ENCODE peak calls at places on chromosomes 16 and 17, in nine cellular contexts. R is HTR-8/SVneo, C is mucosa of descending colon, U is memory B cell, K is psoas muscle, V is progenitor cell of endocrine pancreas, O is ACHN, W is tibial nerve, H is heart right ventricle. T is an unnamed sample.

GRCh38 chr17:1752425-1752941 is 9.4 kb upstream of the SERPINF1 start:
- DNase-seq in R (peak; percentile 63), C (peak; percentile 79), U (no peak), K (no peak), V (no peak), O (peak; percentile 35), W (no peak), H (no peak), T (peak; percentile 78)

GRCh38 chr16:87457724-87458423 is 35.0 kb downstream of the ZCCHC14 start:
- DNase-seq in R (peak; percentile 91), C (no peak), U (no peak), K (no peak), V (no peak), O (peak; percentile 99), W (no peak), H (no peak), T (no peak)

GRCh38 chr17:19733953-19734526 is 14.1 kb downstream of the ALDH3A1 start:
- DNase-seq in R (no peak), C (peak; percentile 45), U (no peak), K (no peak), V (no peak), O (no peak), W (no peak), H (no peak), T (no peak)

GRCh38 chr17:20944014-20944905 is 98.6 kb downstream of the USP22 start:
- DNase-seq in R (no peak), C (peak; percentile 76), U (no peak), K (no peak), V (peak; percentile 19), O (peak; percentile 28), W (no peak), H (no peak), T (no peak)

GRCh38 chr16:73196670-73197069 is 148.7 kb upstream of the ZFHX3 start:
- DNase-seq in R (peak; percentile 75), C (peak; percentile 54), U (peak; percentile 28), K (peak; percentile 63), V (no peak), O (peak; percentile 76), W (peak; percentile 69), H (peak; percentile 67), T (peak; percentile 87)

GRCh38 chr17:48871551-48872351 is 20.8 kb upstream of the ATP5MC1 start:
- DNase-seq in R (no peak), C (peak; percentile 84), U (no peak), K (no peak), V (peak; percentile 74), O (no peak), W (peak; percentile 32), H (peak; percentile 52), T (peak; percentile 17)

GRCh38 chr16:13245713-13246377 is 344.4 kb downstream of the SHISA9 start:
- DNase-seq in R (no peak), C (no peak), U (no peak), K (no peak), V (no peak), O (no peak), W (no peak), H (no peak), T (no peak)

GRCh38 chr17:56440391-56440790 is 153.1 kb upstream of the NOG start:
- DNase-seq in R (peak; percentile 36), C (no peak), U (no peak), K (no peak), V (no peak), O (no peak), W (no peak), H (no peak), T (no peak)

GRCh38 chr17:49069585-49070273 is 62.8 kb upstream of the B4GALNT2 start:
- DNase-seq in R (no peak), C (no peak), U (no peak), K (no peak), V (no peak), O (no peak), W (no peak), H (no peak), T (no peak)

GRCh38 chr17:5610956-5611355 is 26.6 kb upstream of the NLRP1 start:
- DNase-seq in R (no peak), C (no peak), U (no peak), K (no peak), V (no peak), O (no peak), W (no peak), H (peak; percentile 5), T (peak; percentile 33)

GRCh38 chr16:68636064-68636551 is 9.0 kb upstream of the CDH3 start:
- DNase-seq in R (no peak), C (no peak), U (no peak), K (no peak), V (no peak), O (no peak), W (no peak), H (no peak), T (no peak)

GRCh38 chr16:85958731-85959130 is 59.8 kb downstream of the IRF8 start:
- DNase-seq in R (no peak), C (no peak), U (no peak), K (no peak), V (no peak), O (no peak), W (no peak), H (no peak), T (no peak)

GRCh38 chr17:57110152-57110542 is 25.1 kb downstream of the AKAP1 start:
- DNase-seq in R (no peak), C (no peak), U (no peak), K (peak; percentile 60), V (no peak), O (no peak), W (no peak), H (peak; percentile 63), T (peak; percentile 38)

GRCh38 chr16:13014516-13014915 is 113.1 kb downstream of the SHISA9 start:
- DNase-seq in R (no peak), C (no peak), U (no peak), K (no peak), V (no peak), O (peak; percentile 38), W (no peak), H (no peak), T (no peak)

GRCh38 chr16:471353-472198 is 46.1 kb downstream of the RAB11FIP3 start:
- DNase-seq in R (no peak), C (no peak), U (no peak), K (no peak), V (no peak), O (peak; percentile 27), W (no peak), H (peak; percentile 23), T (no peak)

GRCh38 chr16:56451753-56452689 is 667 bp downstream of the OGFOD1 start:
- DNase-seq in R (peak; percentile 27), C (peak; percentile 32), U (no peak), K (peak; percentile 38), V (no peak), O (peak; percentile 56), W (no peak), H (peak; percentile 42), T (peak; percentile 69)

GRCh38 chr17:75087558-75088453 is at the start of gene SLC16A5:
- DNase-seq in R (peak; percentile 97), C (peak; percentile 95), U (peak; percentile 47), K (peak; percentile 92), V (peak; percentile 81), O (no peak), W (peak; percentile 62), H (peak; percentile 91), T (peak; percentile 82)

GRCh38 chr16:10788665-10789064 is 29.9 kb downstream of the TVP23A start:
- DNase-seq in R (no peak), C (no peak), U (no peak), K (no peak), V (no peak), O (no peak), W (no peak), H (no peak), T (no peak)

GRCh38 chr17:7719661-7720060 is 2.1 kb downstream of the DNAH2 start:
- DNase-seq in R (no peak), C (no peak), U (no peak), K (no peak), V (no peak), O (no peak), W (no peak), H (no peak), T (no peak)

T was measured in adrenal gland.